ENCODE peak calls at places on chromosomes 3 and 15, in seven cellular contexts. O, G, B, H, S, V and D are unnamed samples.

GRCh38 chr3:12288466-12289129 is at the start of gene PPARG:
- DNase-seq in B (no peak), S (no peak), G (peak), O (no peak), V (peak), H (no peak), D (no peak)

GRCh38 chr3:23209103-23209502 is 6.0 kb downstream of the UBE2E2 start:
- DNase-seq in O (no peak), S (no peak), G (no peak), V (no peak), B (no peak), H (no peak), D (no peak)

GRCh38 chr15:70852501-70853269 is 1.3 kb downstream of the LARP6 start:
- DNase-seq in H (no peak), B (no peak), S (no peak), O (no peak), G (no peak), V (no peak), D (peak)

GRCh38 chr15:74228723-74229081 is 7.4 kb upstream of the CCDC33 start:
- DNase-seq in B (no peak), H (no peak), G (no peak), O (no peak), S (no peak), V (no peak), D (no peak)

GRCh38 chr3:77147836-77148578 is 108.1 kb downstream of the ROBO2 start:
- DNase-seq in B (no peak), S (no peak), V (no peak), G (no peak), H (no peak), O (no peak), D (no peak)

GRCh38 chr3:119145500-119146167 is at the start of gene TEX55:
- DNase-seq in B (peak), G (no peak), V (no peak), H (no peak), O (no peak), S (no peak), D (peak)

GRCh38 chr3:8712045-8712870 is 21.3 kb upstream of the CAV3 start:
- DNase-seq in G (no peak), B (no peak), V (no peak), H (no peak), O (no peak), S (no peak), D (peak)

GRCh38 chr3:141402476-141403171 is 34.3 kb downstream of the ZBTB38 start:
- DNase-seq in V (peak), G (peak), B (no peak), O (peak), S (no peak), H (peak), D (peak)

GRCh38 chr15:47409601-47410000 is 307.7 kb upstream of the SEMA6D start:
- DNase-seq in V (no peak), S (no peak), G (no peak), B (no peak), O (no peak), H (no peak), D (no peak)

GRCh38 chr3:194205675-194206133 is 69.8 kb downstream of the HES1 start:
- DNase-seq in H (no peak), O (no peak), G (no peak), B (peak), V (no peak), S (no peak), D (no peak)

GRCh38 chr15:51737538-51738305 is at the start of gene LYSMD2:
- DNase-seq in G (peak), V (peak), B (peak), H (peak), O (peak), S (no peak), D (peak)

GRCh38 chr15:80325206-80325605 is 73.2 kb upstream of the CTXND1 start:
- DNase-seq in V (no peak), H (no peak), G (no peak), O (no peak), S (no peak), B (no peak), D (no peak)

GRCh38 chr3:172410702-172411477 is 37.4 kb downstream of the GHSR start:
- DNase-seq in O (no peak), G (no peak), V (no peak), S (no peak), H (no peak), B (no peak), D (no peak)

GRCh38 chr3:193912621-193913178 is 223.2 kb upstream of the HES1 start:
- DNase-seq in H (no peak), G (no peak), B (no peak), V (no peak), S (no peak), O (no peak), D (no peak)

GRCh38 chr3:95418251-95418650 is 1355.4 kb downstream of the NSUN3 start:
- DNase-seq in H (no peak), O (no peak), G (no peak), B (no peak), S (no peak), V (no peak), D (no peak)

GRCh38 chr15:99716540-99716939 is 16.7 kb downstream of the LYSMD4 start:
- DNase-seq in O (no peak), G (no peak), S (no peak), H (no peak), V (no peak), B (no peak), D (no peak)

GRCh38 chr3:151964768-151965167 is 91.3 kb downstream of the SUCNR1 start:
- DNase-seq in H (no peak), B (no peak), S (no peak), O (no peak), G (no peak), V (no peak), D (no peak)

GRCh38 chr15:29183071-29183831 is 86.4 kb downstream of the NSMCE3 start:
- DNase-seq in V (no peak), H (no peak), G (no peak), O (no peak), B (no peak), S (no peak), D (no peak)

GRCh38 chr3:40572588-40572987 is 47.8 kb downstream of the ZNF621 start:
- DNase-seq in H (no peak), V (no peak), S (no peak), O (no peak), G (no peak), B (no peak), D (no peak)

GRCh38 chr15:49624046-49624445 is 3.2 kb downstream of the DTWD1 start:
- DNase-seq in O (no peak), B (no peak), S (no peak), H (no peak), G (no peak), V (no peak), D (no peak)

GRCh38 chr15:92883643-92884458 is 16.3 kb upstream of the CHD2 start:
- DNase-seq in V (no peak), G (no peak), B (peak), S (peak), O (no peak), H (no peak), D (no peak)

GRCh38 chr15:50148362-50148963 is 29.4 kb upstream of the ATP8B4 start:
- DNase-seq in S (peak), V (no peak), B (peak), H (no peak), O (no peak), G (no peak), D (peak)

GRCh38 chr3:129703913-129704312 is 97.4 kb upstream of the PLXND1 start:
- DNase-seq in V (no peak), O (no peak), H (no peak), B (no peak), S (no peak), G (no peak), D (no peak)

GRCh38 chr3:115341208-115341607 is 194.1 kb upstream of the ZBTB20 start:
- DNase-seq in B (no peak), V (no peak), G (no peak), O (no peak), H (no peak), S (no peak), D (peak)

GRCh38 chr15:32029409-32029861 is 880 bp upstream of the CHRNA7 start:
- DNase-seq in H (no peak), B (no peak), V (no peak), S (no peak), O (no peak), G (peak), D (no peak)

GRCh38 chr3:190260301-190260700 is 61.9 kb downstream of the CLDN1 start:
- DNase-seq in B (no peak), G (no peak), O (no peak), H (no peak), V (no peak), S (no peak), D (no peak)

GRCh38 chr3:196967412-196968232 is 1.0 kb downstream of the PIGZ start:
- DNase-seq in O (no peak), B (no peak), V (no peak), G (no peak), H (no peak), S (no peak), D (no peak)

GRCh38 chr3:95609411-95609810 is 1205.0 kb upstream of the EPHA6 start:
- DNase-seq in O (no peak), H (no peak), B (no peak), G (no peak), S (no peak), V (no peak), D (no peak)

GRCh38 chr15:60858511-60859085 is 370.5 kb downstream of the RORA start:
- DNase-seq in S (no peak), B (no peak), G (no peak), O (no peak), V (no peak), H (no peak), D (no peak)

GRCh38 chr3:1609416-1609815 is 489.2 kb upstream of the CNTN4 start:
- DNase-seq in O (no peak), V (no peak), H (no peak), S (no peak), G (no peak), B (no peak), D (no peak)

GRCh38 chr3:141877911-141878310 is 1.5 kb downstream of the ATP1B3 start:
- DNase-seq in B (peak), V (no peak), H (no peak), G (no peak), S (no peak), O (no peak), D (peak)

GRCh38 chr15:55869660-55870059 is 123.8 kb downstream of the NEDD4 start:
- DNase-seq in S (no peak), V (no peak), H (no peak), O (no peak), G (no peak), B (no peak), D (no peak)
- H3K27ac ChIP-seq in S (no peak), V (no peak), H (peak), O (no peak), G (no peak), B (no peak), D (no peak)

DNA sequence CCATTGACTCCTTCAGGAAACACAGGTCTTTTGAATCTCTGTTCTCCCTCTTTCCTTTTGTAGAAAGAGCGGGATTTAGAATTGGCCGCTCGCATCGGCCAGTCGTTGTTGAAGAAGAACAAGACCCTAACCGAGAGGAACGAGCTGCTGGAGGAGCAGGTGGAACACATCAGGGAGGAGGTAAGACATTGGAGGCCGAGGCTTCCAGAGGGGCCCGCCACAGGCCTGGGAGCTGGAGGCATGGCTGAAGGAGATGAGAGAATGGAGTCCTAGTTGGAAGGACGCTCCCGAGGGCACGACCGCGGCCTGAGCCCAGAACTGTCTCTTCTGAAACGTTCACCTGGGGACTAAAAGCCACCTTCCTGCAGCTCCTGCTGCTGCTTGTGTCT is 81.4 kb downstream of the CCK start:
- DNase-seq in V (no peak), G (no peak), S (no peak), B (no peak), H (no peak), O (no peak), D (no peak)
- H3K27ac ChIP-seq in V (no peak), G (no peak), S (no peak), B (no peak), H (peak), O (peak), D (peak)

DNA sequence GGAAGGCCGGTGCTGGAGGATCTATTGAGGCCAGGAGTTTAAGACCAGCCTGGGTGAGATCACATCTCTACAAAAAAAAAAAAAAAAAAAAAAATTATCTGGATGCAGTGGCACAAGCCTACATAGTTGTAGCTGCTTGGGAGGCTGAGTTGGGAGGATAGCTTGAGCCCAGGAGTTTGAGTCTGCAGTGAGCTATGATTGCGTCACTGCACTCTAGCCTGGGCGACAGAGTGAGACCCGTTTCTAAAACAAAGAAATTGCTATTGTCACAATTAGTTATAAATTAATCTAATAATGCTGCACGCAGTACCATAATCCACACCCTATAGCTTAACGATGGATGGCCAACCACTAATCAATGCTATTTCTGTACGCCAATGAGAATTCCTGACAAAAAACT is 10.7 kb downstream of the FLNB start:
- DNase-seq in B (no peak), G (no peak), H (no peak), S (no peak), V (no peak), O (no peak), D (no peak)
- H3K27ac ChIP-seq in B (no peak), G (peak), H (peak), S (peak), V (no peak), O (peak), D (peak)

DNA sequence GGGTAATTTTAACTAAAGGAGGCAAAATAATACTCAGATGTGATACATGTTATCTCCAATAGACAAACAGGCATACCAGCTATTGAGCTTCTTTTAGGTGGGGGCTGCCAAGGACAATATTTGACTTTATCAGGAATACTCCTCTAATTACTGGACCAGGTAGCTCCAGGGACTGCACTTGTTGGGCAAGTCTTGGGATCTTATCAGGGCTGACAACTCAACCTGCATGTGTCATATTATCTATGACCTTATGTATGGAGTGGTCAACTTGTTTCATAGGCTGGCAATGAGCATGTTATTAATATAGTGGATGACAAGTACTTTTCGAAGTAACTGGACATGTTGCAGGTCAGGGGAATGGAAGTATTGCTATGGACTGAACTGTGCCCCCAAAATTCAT is 15.0 kb upstream of the ZNF445 start:
- DNase-seq in G (no peak), H (no peak), B (no peak), V (no peak), O (no peak), S (no peak), D (no peak)
- H3K27ac ChIP-seq in G (no peak), H (no peak), B (no peak), V (no peak), O (no peak), S (no peak), D (no peak)

DNA sequence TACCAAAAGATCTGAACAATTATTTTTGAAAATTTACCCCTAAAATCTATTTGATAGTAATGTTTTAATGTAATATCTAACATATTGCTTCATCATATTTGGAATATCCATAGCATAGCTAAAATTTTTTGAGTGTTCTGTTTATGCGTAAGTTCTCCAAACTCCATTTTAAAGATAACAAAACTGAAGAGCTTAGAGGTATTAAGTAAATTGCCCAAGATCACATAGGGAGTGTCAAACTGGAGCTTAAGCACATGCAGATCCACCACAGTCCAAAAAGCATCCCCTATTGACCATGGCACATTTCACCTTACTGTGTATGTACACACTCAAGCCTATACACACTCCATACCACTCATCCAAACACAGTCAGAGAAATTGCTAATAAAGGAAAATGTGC is 85.2 kb upstream of the TGFBR2 start:
- DNase-seq in S (no peak), G (no peak), B (no peak), O (no peak), H (no peak), V (no peak), D (no peak)
- H3K27ac ChIP-seq in S (no peak), G (peak), B (no peak), O (peak), H (peak), V (no peak), D (no peak)

GRCh38 chr3:35814531-35814930 is 175.2 kb downstream of the ARPP21 start:
- DNase-seq in B (no peak), S (no peak), G (no peak), O (no peak), V (no peak), H (no peak), D (no peak)

GRCh38 chr3:35817212-35817611 is 177.9 kb downstream of the ARPP21 start:
- DNase-seq in V (no peak), O (no peak), S (no peak), B (no peak), G (no peak), H (no peak), D (no peak)
- H3K27ac ChIP-seq in V (no peak), O (no peak), S (no peak), B (no peak), G (no peak), H (no peak), D (no peak)

GRCh38 chr3:45599424-45599886 is 4.9 kb downstream of the LIMD1 start:
- DNase-seq in V (no peak), S (no peak), G (no peak), O (no peak), H (peak), B (no peak), D (no peak)

GRCh38 chr3:45596290-45596791 is 1.8 kb downstream of the LIMD1 start:
- DNase-seq in S (no peak), V (peak), B (peak), H (no peak), G (no peak), O (no peak), D (no peak)

GRCh38 chr3:45595364-45596154 is 1.0 kb downstream of the LIMD1 start:
- DNase-seq in V (peak), G (no peak), B (peak), H (peak), S (no peak), O (no peak), D (no peak)

GRCh38 chr3:45597166-45597565 is 2.6 kb downstream of the LIMD1 start:
- DNase-seq in V (no peak), O (no peak), B (peak), H (no peak), G (no peak), S (no peak), D (no peak)

GRCh38 chr3:45597581-45597980 is 3.0 kb downstream of the LIMD1 start:
- DNase-seq in V (no peak), G (no peak), H (no peak), B (peak), O (no peak), S (no peak), D (no peak)
- H3K27ac ChIP-seq in V (no peak), G (peak), H (peak), B (peak), O (peak), S (peak), D (peak)